ENCODE peak calls at places on chromosomes 12 and 14, in four cellular contexts. T is cardiac fibroblast, J is aorta, U is uterus. K is an unnamed sample.

GRCh38 chr12:101604132-101604531 is 9.4 kb downstream of the MYBPC1 start:
- DNase-seq in T (no peak), J (no peak), U (no peak), K (no peak)

GRCh38 chr14:69043598-69044267 is 64.6 kb upstream of the ACTN1 start:
- DNase-seq in T (peak; percentile 76), J (peak; percentile 73), U (peak; percentile 68), K (peak; percentile 81)

GRCh38 chr14:31672709-31673108 is 111.5 kb downstream of the NUBPL start:
- DNase-seq in T (no peak), J (no peak), U (no peak), K (no peak)

GRCh38 chr14:56501909-56502530 is 77.6 kb upstream of the TMEM260 start:
- DNase-seq in T (no peak), J (no peak), U (no peak), K (no peak)

GRCh38 chr12:54262403-54262925 is 17.5 kb downstream of the CBX5 start:
- DNase-seq in T (peak; percentile 57), J (no peak), U (no peak), K (peak; percentile 58)

GRCh38 chr14:24351517-24351916 is 11.7 kb upstream of the RIPK3 start:
- DNase-seq in T (peak; percentile 48), J (peak; percentile 54), U (no peak), K (peak; percentile 41)

GRCh38 chr12:126907900-126908764 is 1358.8 kb upstream of the TMEM132C start:
- DNase-seq in T (no peak), J (no peak), U (no peak), K (no peak)

GRCh38 chr12:25648460-25648859 is 95.4 kb upstream of the LMNTD1 start:
- DNase-seq in T (peak; percentile 78), J (peak; percentile 52), U (no peak), K (peak; percentile 68)

GRCh38 chr12:30624009-30624408 is 71.7 kb downstream of the IPO8 start:
- DNase-seq in T (no peak), J (no peak), U (no peak), K (no peak)

GRCh38 chr14:67345583-67345982 is 14.0 kb downstream of the ATP6V1D start:
- DNase-seq in T (no peak), J (no peak), U (no peak), K (no peak)

GRCh38 chr12:94427520-94428381 is 31.9 kb downstream of the CEP83 start:
- DNase-seq in T (peak; percentile 79), J (peak; percentile 48), U (peak; percentile 80), K (peak; percentile 88)

GRCh38 chr14:105889666-105890473 is 363.5 kb downstream of the TMEM121 start:
- DNase-seq in T (no peak), J (peak; percentile 20), U (peak; percentile 4), K (no peak)

GRCh38 chr12:2129076-2129475 is 76.3 kb downstream of the CACNA1C start:
- DNase-seq in T (peak; percentile 64), J (no peak), U (no peak), K (no peak)

GRCh38 chr12:10310926-10311705 is 3.4 kb downstream of the KLRD1 start:
- DNase-seq in T (peak; percentile 83), J (no peak), U (no peak), K (peak; percentile 53)

GRCh38 chr12:15752780-15753179 is 36.4 kb downstream of the EPS8 start:
- DNase-seq in T (peak; percentile 48), J (no peak), U (no peak), K (peak; percentile 29)

GRCh38 chr14:74763803-74764531 is 851 bp downstream of the YLPM1 start:
- DNase-seq in T (peak; percentile 26), J (no peak), U (peak; percentile 28), K (no peak)

GRCh38 chr14:84234281-84234680 is 1295.7 kb upstream of the FLRT2 start:
- DNase-seq in T (no peak), J (no peak), U (no peak), K (no peak)

GRCh38 chr12:7646178-7646475 is 19.6 kb downstream of the APOBEC1 start:
- DNase-seq in T (no peak), J (no peak), U (no peak), K (no peak)

GRCh38 chr12:14884458-14884878 is 1.2 kb downstream of the MGP start:
- DNase-seq in T (peak; percentile 90), J (peak; percentile 91), U (peak; percentile 89), K (peak; percentile 89)

DNA sequence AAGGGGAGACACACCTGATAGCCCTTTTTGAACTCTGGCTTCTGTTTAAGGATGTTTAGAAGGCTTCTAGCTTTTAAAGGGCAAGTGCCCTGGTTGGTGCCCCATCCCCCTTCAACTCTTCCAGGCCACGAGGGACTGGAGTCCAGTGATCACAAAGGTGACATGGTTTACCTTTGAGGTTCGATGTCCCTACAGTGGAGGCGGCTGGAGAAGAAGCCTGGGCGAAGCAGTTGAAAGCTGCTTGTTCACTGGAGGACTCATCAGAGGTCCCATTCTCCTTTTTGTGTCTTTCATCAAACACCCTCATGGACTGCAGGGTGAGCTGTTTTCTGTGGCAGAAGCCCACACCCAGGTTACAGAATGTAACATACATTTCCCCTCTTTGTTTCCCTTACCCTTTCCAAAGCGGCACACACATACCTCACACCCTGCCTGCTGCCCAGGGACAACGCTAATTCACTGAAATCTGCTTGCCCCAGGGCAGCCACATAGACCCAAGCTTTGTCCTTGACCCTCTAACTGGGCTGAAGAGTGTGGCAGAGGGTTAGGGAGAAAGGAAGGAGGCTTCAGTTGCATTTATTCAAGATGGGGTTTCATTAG is 7.7 kb downstream of the TBX3 start:
- DNase-seq in T (no peak), J (no peak), U (no peak), K (no peak)
- H3K4me3 ChIP-seq in T (no peak overlapping the region), J (no peak overlapping the region), U (no peak overlapping the region), K (no peak overlapping the region)

GRCh38 chr14:94469261-94469660 is 6.7 kb downstream of the SERPINA9 start:
- DNase-seq in T (no peak), J (no peak), U (no peak), K (no peak)
- H3K4me3 ChIP-seq in T (no peak overlapping the region), J (no peak overlapping the region), U (no peak overlapping the region), K (no peak overlapping the region)

GRCh38 chr14:103105580-103106168 is 11.1 kb downstream of the EXOC3L4 start:
- DNase-seq in T (no peak), J (no peak), U (no peak), K (no peak)

GRCh38 chr14:103104654-103105511 is 10.4 kb downstream of the EXOC3L4 start:
- DNase-seq in T (peak; percentile 47), J (peak; percentile 77), U (no peak), K (peak; percentile 52)

GRCh38 chr14:103103461-103104388 is 9.2 kb downstream of the EXOC3L4 start:
- DNase-seq in T (peak; percentile 50), J (peak; percentile 75), U (no peak), K (peak; percentile 50)

GRCh38 chr14:103102689-103103260 is 8.2 kb downstream of the EXOC3L4 start:
- DNase-seq in T (no peak), J (no peak), U (no peak), K (no peak)

DNA sequence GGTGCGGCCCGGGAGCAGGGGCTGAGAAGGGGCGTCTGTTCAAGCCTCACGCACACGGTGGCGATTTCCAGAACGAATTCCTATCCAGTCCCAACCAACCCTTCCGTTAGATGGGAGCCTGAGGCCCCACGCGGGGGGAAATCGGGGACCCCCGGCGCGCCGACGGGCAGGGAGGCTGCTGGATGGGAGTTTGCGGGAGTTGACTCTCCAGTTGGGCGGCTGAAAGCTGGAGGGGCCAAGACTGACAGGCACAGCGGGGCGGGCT is 9.8 kb downstream of the EXOC3L4 start:
- DNase-seq in T (no peak), J (no peak), U (no peak), K (no peak)
- H3K4me3 ChIP-seq in T (no peak overlapping the region), J (no peak overlapping the region), U (no peak overlapping the region), K (no peak overlapping the region)

GRCh38 chr12:53217930-53218307 is 10.9 kb upstream of the ITGB7 start:
- DNase-seq in T (peak; percentile 27), J (no peak), U (no peak), K (no peak)
- H3K4me3 ChIP-seq in T (no peak overlapping the region), J (no peak overlapping the region), U (peak overlapping the region; percentile 78), K (peak overlapping the region; percentile 74)

DNA sequence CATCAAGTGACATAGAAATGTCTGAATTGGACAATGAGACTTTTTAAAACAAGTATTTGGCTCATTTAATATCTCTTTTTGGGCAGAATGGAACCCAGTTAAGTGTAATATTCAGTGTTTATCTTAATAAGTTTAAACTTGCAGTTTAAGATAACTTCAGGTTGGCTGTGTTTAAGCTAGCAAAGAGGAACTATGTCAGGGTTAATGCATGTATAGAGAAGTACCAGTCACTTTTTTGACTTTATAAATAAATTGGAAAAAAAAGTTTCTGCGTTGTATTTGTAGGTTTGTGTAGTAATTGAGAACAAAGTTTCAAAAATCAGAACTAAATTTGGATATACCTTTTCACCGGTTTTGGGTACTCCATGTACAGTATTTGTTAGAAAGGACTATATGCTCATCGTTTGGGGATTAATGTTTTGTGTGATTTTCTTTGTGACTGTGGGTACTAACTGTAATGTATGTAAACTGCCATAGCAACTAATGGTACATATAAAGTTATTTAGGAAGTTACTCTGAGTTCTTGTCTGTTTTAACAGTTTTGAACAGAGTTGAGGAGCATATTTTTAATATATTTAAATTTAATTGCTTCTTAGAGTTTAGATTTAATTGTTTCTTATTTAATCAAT is 4.5 kb downstream of the HMGA2 start:
- DNase-seq in T (peak; percentile 37), J (no peak), U (no peak), K (no peak)
- H3K4me3 ChIP-seq in T (peak overlapping the region; percentile 84), J (no peak overlapping the region), U (no peak overlapping the region), K (peak overlapping the region; percentile 82)

GRCh38 chr14:89364316-89364715 is 52.7 kb downstream of the FOXN3 start:
- DNase-seq in T (no peak), J (no peak), U (no peak), K (no peak)
- H3K4me3 ChIP-seq in T (no peak overlapping the region), J (no peak overlapping the region), U (no peak overlapping the region), K (no peak overlapping the region)

GRCh38 chr12:72275551-72275950 is 3.4 kb downstream of the TRHDE start:
- DNase-seq in T (no peak), J (no peak), U (no peak), K (no peak)

GRCh38 chr12:72278894-72279293 is 6.7 kb downstream of the TRHDE start:
- DNase-seq in T (no peak), J (no peak), U (no peak), K (no peak)

GRCh38 chr12:72276212-72276865 is 4.2 kb downstream of the TRHDE start:
- DNase-seq in T (no peak), J (no peak), U (no peak), K (no peak)

GRCh38 chr12:72274926-72275325 is 2.8 kb downstream of the TRHDE start:
- DNase-seq in T (peak; percentile 36), J (no peak), U (peak; percentile 29), K (peak; percentile 40)

GRCh38 chr12:72277415-72277814 is 5.2 kb downstream of the TRHDE start:
- DNase-seq in T (no peak), J (no peak), U (no peak), K (no peak)
- H3K4me3 ChIP-seq in T (no peak overlapping the region), J (no peak overlapping the region), U (no peak overlapping the region), K (no peak overlapping the region)

K was measured in fibroblast of pulmonary artery.